ENCODE peak calls at places on chromosomes 5 and 9, in nine cellular contexts. H is neural crest cell; M is stimulated activated naive CD4-positive, alpha-beta T cell treated with Interleukin-2 at 50 U/mL for 16 hours; J is GM13977; T is HEK293T; A is psoas muscle; D is osteocyte; L is iris pigment epithelial cell; F is nephron progenitor cell. I is an unnamed sample.
A peak's percentile ranks its signal among the peaks of the same experiment; 100 is the strongest.

GRCh38 chr9:76699966-76700365 is 64.3 kb upstream of the PCA3 start:
- DNase-seq in F (no peak), D (no peak), H (no peak), M (no peak), J (no peak), L (peak; percentile 80), T (no peak), A (no peak), I (no peak)

GRCh38 chr9:96009223-96009602 is 133.7 kb downstream of the ERCC6L2 start:
- DNase-seq in F (no peak), L (no peak), M (no peak), A (no peak), H (no peak), T (no peak), J (no peak), D (no peak), I (no peak)

GRCh38 chr9:33239922-33240321 is at the start of gene SPINK4:
- DNase-seq in A (peak; percentile 53), T (no peak), D (no peak), H (no peak), F (no peak), L (no peak), J (no peak), M (no peak), I (no peak)

GRCh38 chr9:130295431-130295830 is 29.9 kb downstream of the HMCN2 start:
- DNase-seq in M (no peak), D (no peak), F (no peak), J (no peak), A (no peak), H (no peak), T (no peak), L (no peak), I (no peak)

GRCh38 chr5:147578228-147579024 is 68.6 kb upstream of the DPYSL3 start:
- DNase-seq in J (peak; percentile 9), M (no peak), L (peak; percentile 77), D (no peak), H (no peak), T (peak; percentile 31), F (peak; percentile 9), A (no peak), I (peak; percentile 8)

GRCh38 chr9:131943397-131943796 is 136.3 kb downstream of the MED27 start:
- DNase-seq in D (no peak), A (no peak), L (no peak), F (no peak), H (no peak), M (no peak), T (no peak), J (no peak), I (no peak)

GRCh38 chr5:174294891-174295620 is 249.6 kb downstream of the NSG2 start:
- DNase-seq in T (no peak), J (no peak), F (no peak), A (no peak), L (no peak), M (no peak), D (peak; percentile 46), H (no peak), I (no peak)

GRCh38 chr5:59483971-59484472 is 409.5 kb downstream of the PDE4D start:
- DNase-seq in H (no peak), L (peak; percentile 71), A (no peak), T (no peak), M (no peak), D (no peak), F (no peak), J (no peak), I (no peak)

GRCh38 chr5:76270214-76270613 is 132.9 kb upstream of the IQGAP2 start:
- DNase-seq in M (peak; percentile 19), T (no peak), J (peak; percentile 48), A (no peak), D (no peak), L (peak; percentile 57), H (no peak), F (no peak), I (no peak)

GRCh38 chr9:23814243-23814642 is 11.8 kb downstream of the ELAVL2 start:
- DNase-seq in T (no peak), D (no peak), J (no peak), M (no peak), H (no peak), F (no peak), L (no peak), A (no peak), I (no peak)

GRCh38 chr9:88053888-88054501 is 79.7 kb upstream of the CDK20 start:
- DNase-seq in M (no peak), L (no peak), T (no peak), A (no peak), J (no peak), D (no peak), F (no peak), H (no peak), I (no peak)

GRCh38 chr5:150406120-150407096 is 6.3 kb downstream of the CD74 start:
- DNase-seq in L (no peak), A (no peak), F (no peak), J (no peak), T (no peak), D (no peak), M (no peak), H (no peak), I (no peak)

GRCh38 chr5:72525816-72526215 is 18.6 kb upstream of the ZNF366 start:
- DNase-seq in F (no peak), T (no peak), M (no peak), L (peak; percentile 96), D (no peak), A (no peak), J (no peak), H (no peak), I (no peak)

GRCh38 chr9:99181621-99182020 is 40.1 kb downstream of the ALG2 start:
- DNase-seq in D (no peak), H (no peak), J (peak; percentile 53), L (peak; percentile 70), M (no peak), F (no peak), T (no peak), A (no peak), I (no peak)

GRCh38 chr5:1031306-1031959 is 22.8 kb downstream of the NKD2 start:
- DNase-seq in J (no peak), M (no peak), L (no peak), H (no peak), A (peak; percentile 6), D (no peak), F (no peak), T (no peak), I (no peak)

GRCh38 chr9:27714388-27714787 is 141.1 kb upstream of the C9orf72 start:
- DNase-seq in M (no peak), J (no peak), H (no peak), F (no peak), T (peak; percentile 31), A (no peak), L (no peak), D (no peak), I (peak; percentile 4)

GRCh38 chr9:84154320-84154719 is 173.7 kb downstream of the RMI1 start:
- DNase-seq in H (no peak), A (no peak), J (no peak), T (no peak), M (no peak), D (no peak), L (peak; percentile 67), F (no peak), I (no peak)

GRCh38 chr5:181236471-181236870 is 7.2 kb downstream of the RACK1 start:
- DNase-seq in D (no peak), T (no peak), M (no peak), H (no peak), J (no peak), F (no peak), A (no peak), L (no peak), I (no peak)

GRCh38 chr5:97245371-97245770 is 62.3 kb upstream of the RIOK2 start:
- DNase-seq in A (no peak), H (peak; percentile 3), L (no peak), J (no peak), T (no peak), F (peak; percentile 14), D (no peak), M (no peak), I (no peak)

GRCh38 chr5:15203376-15203775 is 296.6 kb upstream of the FBXL7 start:
- DNase-seq in M (no peak), J (no peak), F (no peak), D (no peak), T (no peak), L (peak; percentile 2), H (no peak), A (no peak), I (no peak)

GRCh38 chr9:18002718-18003438 is 424.0 kb downstream of the SH3GL2 start:
- DNase-seq in M (no peak), J (no peak), H (no peak), L (no peak), T (no peak), A (no peak), F (no peak), D (no peak), I (no peak)

GRCh38 chr9:116061546-116062205 is 91.9 kb upstream of the PAPPA start:
- DNase-seq in A (no peak), D (no peak), F (no peak), J (no peak), H (no peak), L (peak; percentile 64), M (no peak), T (no peak), I (no peak)

GRCh38 chr9:99863955-99864354 is 42.3 kb downstream of the NR4A3 start:
- DNase-seq in F (no peak), H (no peak), D (no peak), M (no peak), T (no peak), A (no peak), J (no peak), L (no peak), I (no peak)

GRCh38 chr5:5638193-5638592 is 215.7 kb downstream of the ICE1 start:
- DNase-seq in H (no peak), T (no peak), J (no peak), A (no peak), L (no peak), D (no peak), F (no peak), M (no peak), I (no peak)

GRCh38 chr9:126666155-126666803 is 52.6 kb downstream of the LMX1B start:
- DNase-seq in T (no peak), D (no peak), L (no peak), M (no peak), H (no peak), A (no peak), J (no peak), F (no peak), I (no peak)

GRCh38 chr5:108531367-108532211 is 149.7 kb upstream of the FBXL17 start:
- DNase-seq in J (no peak), H (no peak), A (no peak), D (no peak), F (no peak), M (no peak), T (no peak), L (peak; percentile 77), I (no peak)

GRCh38 chr5:147538232-147538631 is 28.4 kb upstream of the DPYSL3 start:
- DNase-seq in A (no peak), M (no peak), L (peak; percentile 34), D (no peak), J (no peak), F (no peak), H (no peak), T (no peak), I (no peak)

GRCh38 chr9:136235709-136236455 is 9.7 kb downstream of the QSOX2 start:
- DNase-seq in D (no peak), A (no peak), J (no peak), M (no peak), H (no peak), T (no peak), F (no peak), L (no peak), I (no peak)

GRCh38 chr5:126383246-126383645 is 40.0 kb upstream of the GRAMD2B start:
- DNase-seq in F (no peak), H (no peak), L (no peak), J (no peak), T (no peak), D (no peak), M (no peak), A (no peak), I (no peak)

GRCh38 chr5:18220631-18221030 is 586.4 kb downstream of the TAF11L14 start:
- DNase-seq in H (no peak), T (no peak), J (no peak), M (no peak), F (no peak), A (no peak), D (no peak), L (peak; percentile 0), I (no peak)

GRCh38 chr9:69081261-69081660 is 45.7 kb downstream of the FXN start:
- DNase-seq in H (no peak), F (no peak), D (no peak), L (peak; percentile 21), T (no peak), A (no peak), J (no peak), M (no peak), I (no peak)

I was measured in HuH-7.